ENCODE peak calls at places on chromosomes 13 and 19, in ten cellular contexts. Z is esophagus muscularis mucosa, G is transverse colon, A is stomach, S is GM12878, B is SK-N-SH, H is K562, M is upper lobe of left lung, Y is sigmoid colon, R is HepG2. L is an unnamed sample.

GRCh38 chr19:290539-291521 is at the start of gene PLPP2:
- DNase-seq in S (no peak), B (peak), A (peak), H (peak), M (peak), R (no peak), Y (no peak), G (peak), Z (no peak), L (no peak)

GRCh38 chr19:7844951-7845350 is 14.9 kb downstream of the EVI5L start:
- DNase-seq in G (no peak), B (no peak), R (no peak), Y (no peak), H (no peak), A (no peak), Z (no peak), S (no peak), M (no peak), L (no peak)

GRCh38 chr19:49699364-49699763 is 8.4 kb downstream of the CPT1C start:
- DNase-seq in S (no peak), A (no peak), Z (no peak), B (no peak), M (no peak), H (no peak), G (no peak), Y (no peak), R (no peak), L (no peak)

GRCh38 chr19:14141041-14141440 is 4.7 kb upstream of the ASF1B start:
- DNase-seq in Z (no peak), H (no peak), B (no peak), A (no peak), Y (no peak), M (no peak), G (no peak), S (no peak), R (no peak), L (no peak)

GRCh38 chr19:13207237-13208130 is 57.3 kb downstream of the IER2 start:
- DNase-seq in G (no peak), A (no peak), S (no peak), M (no peak), B (no peak), R (no peak), H (no peak), Y (peak), Z (no peak), L (no peak)

GRCh38 chr13:114025432-114026127 is 51.7 kb upstream of the C13orf46 start:
- DNase-seq in A (no peak), S (no peak), R (no peak), G (peak), Y (peak), Z (no peak), B (peak), H (no peak), M (no peak), L (no peak)

GRCh38 chr19:16161848-16162247 is 11.5 kb downstream of the CIB3 start:
- DNase-seq in Z (no peak), R (no peak), M (no peak), H (no peak), B (no peak), S (no peak), G (no peak), Y (no peak), A (no peak), L (no peak)

GRCh38 chr13:60226507-60226906 is 62.8 kb upstream of the DIAPH3 start:
- DNase-seq in A (no peak), S (no peak), R (peak), M (no peak), H (peak), B (peak), Y (no peak), G (peak), Z (no peak), L (no peak)

GRCh38 chr13:46086985-46087384 is 17.8 kb downstream of the CPB2 start:
- DNase-seq in A (no peak), Y (no peak), S (no peak), B (no peak), G (no peak), R (no peak), M (no peak), Z (no peak), H (no peak), L (no peak)

GRCh38 chr13:40613192-40613818 is 53.1 kb downstream of the FOXO1 start:
- DNase-seq in S (peak), Z (peak), B (no peak), H (no peak), R (no peak), A (peak), G (peak), M (peak), Y (peak), L (no peak)

GRCh38 chr13:53691417-53691816 is 662.8 kb downstream of the OLFM4 start:
- DNase-seq in Z (no peak), S (no peak), G (no peak), M (no peak), A (no peak), R (no peak), B (no peak), H (no peak), Y (no peak), L (no peak)

GRCh38 chr13:48828962-48829405 is 146.7 kb upstream of the FNDC3A start:
- DNase-seq in B (peak), S (no peak), H (no peak), Z (no peak), R (no peak), G (no peak), A (no peak), M (no peak), Y (no peak), L (no peak)

GRCh38 chr13:44668707-44669106 is 92.6 kb upstream of the TSC22D1 start:
- DNase-seq in Z (no peak), Y (no peak), M (no peak), H (no peak), A (no peak), G (no peak), R (no peak), B (no peak), S (no peak), L (no peak)

GRCh38 chr13:57716295-57716694 is 84.8 kb downstream of the PCDH17 start:
- DNase-seq in H (no peak), S (no peak), B (no peak), G (no peak), Y (no peak), Z (no peak), R (peak), A (no peak), M (peak), L (no peak)

GRCh38 chr19:50173144-50173543 is 10.1 kb upstream of the IZUMO2 start:
- DNase-seq in H (peak), Z (no peak), S (peak), Y (no peak), R (no peak), M (no peak), G (peak), B (no peak), A (peak), L (no peak)

GRCh38 chr19:2477141-2477710 is 1.3 kb downstream of the GADD45B start:
- DNase-seq in M (peak), R (no peak), H (no peak), Y (no peak), Z (no peak), S (no peak), B (no peak), A (peak), G (peak), L (no peak)

GRCh38 chr13:60727140-60727539 is 330.1 kb downstream of the TDRD3 start:
- DNase-seq in R (no peak), M (no peak), G (no peak), B (no peak), Y (no peak), S (no peak), H (no peak), A (no peak), Z (no peak), L (no peak)

GRCh38 chr13:106474906-106475305 is 60.6 kb downstream of the EFNB2 start:
- DNase-seq in S (no peak), R (no peak), Z (no peak), M (no peak), H (no peak), A (no peak), B (no peak), G (no peak), Y (no peak), L (no peak)

GRCh38 chr19:38837656-38838121 is 6.1 kb upstream of the ECH1 start:
- DNase-seq in H (no peak), R (peak), B (no peak), Z (no peak), Y (no peak), S (no peak), G (no peak), A (peak), M (no peak), L (no peak)

GRCh38 chr19:5291588-5292193 is 48.9 kb downstream of the PTPRS start:
- DNase-seq in R (no peak), B (peak), G (no peak), A (no peak), H (no peak), M (no peak), Z (no peak), S (no peak), Y (no peak), L (no peak)

GRCh38 chr19:35486268-35486708 is 4.0 kb downstream of the KRTDAP start:
- DNase-seq in S (no peak), Z (no peak), R (peak), B (no peak), G (no peak), Y (no peak), H (no peak), A (no peak), M (no peak), L (no peak)

GRCh38 chr13:82565191-82565590 is 1317.1 kb downstream of the SLITRK1 start:
- DNase-seq in G (no peak), Y (no peak), B (no peak), R (no peak), A (no peak), M (no peak), S (no peak), Z (no peak), H (no peak), L (no peak)

GRCh38 chr13:64278493-64278892 is 2862.8 kb upstream of the PCDH20 start:
- DNase-seq in B (no peak), G (no peak), Y (no peak), A (no peak), Z (no peak), S (no peak), M (no peak), R (no peak), H (no peak), L (no peak)

GRCh38 chr19:41641879-41642485 is 15.1 kb upstream of the CEACAM4 start:
- DNase-seq in B (peak), A (peak), S (peak), M (peak), G (peak), R (peak), H (peak), Z (no peak), Y (no peak), L (no peak)

GRCh38 chr13:66264976-66265375 is 965.2 kb downstream of the PCDH9 start:
- DNase-seq in Y (no peak), H (no peak), A (no peak), S (no peak), B (no peak), Z (no peak), G (no peak), M (no peak), R (no peak), L (no peak)

GRCh38 chr13:111035861-111036260 is 79.2 kb upstream of the ARHGEF7 start:
- DNase-seq in H (no peak), Z (no peak), R (no peak), G (no peak), Y (no peak), B (no peak), A (no peak), S (no peak), M (no peak), L (no peak)

GRCh38 chr13:43300817-43301216 is 277.4 kb downstream of the DNAJC15 start:
- DNase-seq in B (no peak), H (no peak), Y (no peak), R (no peak), A (no peak), Z (no peak), M (no peak), S (no peak), G (no peak), L (no peak)

GRCh38 chr13:83819611-83820010 is 62.7 kb downstream of the SLITRK1 start:
- DNase-seq in H (no peak), B (no peak), M (no peak), R (no peak), S (no peak), Z (no peak), Y (no peak), G (no peak), A (no peak), L (no peak)

GRCh38 chr19:42125536-42125935 is 6.7 kb downstream of the POU2F2 start:
- DNase-seq in A (no peak), M (no peak), R (no peak), Z (no peak), Y (no peak), H (no peak), G (no peak), S (no peak), B (no peak), L (no peak)

GRCh38 chr13:28744091-28744536 is 25.3 kb upstream of the SLC46A3 start:
- DNase-seq in Z (no peak), Y (no peak), S (no peak), A (no peak), B (no peak), H (no peak), M (peak), G (no peak), R (no peak), L (no peak)
- TF ChIP-seq EP300 in Z (no peak), Y (no peak), S (no peak), A (no peak), B (no peak), H (no peak), M (no peak), G (no peak), R (no peak), L (no peak)

GRCh38 chr13:98476538-98476966 is 100.4 kb downstream of the STK24 start:
- DNase-seq in A (peak), H (peak), R (no peak), Z (no peak), B (no peak), S (peak), G (peak), Y (peak), M (peak), L (peak)
- TF ChIP-seq POLR2AphosphoS5 in A (peak), H (no peak), R (no peak), Z (peak), B (no peak), S (peak), G (peak), Y (no peak), M (peak), L (no peak)

DNA sequence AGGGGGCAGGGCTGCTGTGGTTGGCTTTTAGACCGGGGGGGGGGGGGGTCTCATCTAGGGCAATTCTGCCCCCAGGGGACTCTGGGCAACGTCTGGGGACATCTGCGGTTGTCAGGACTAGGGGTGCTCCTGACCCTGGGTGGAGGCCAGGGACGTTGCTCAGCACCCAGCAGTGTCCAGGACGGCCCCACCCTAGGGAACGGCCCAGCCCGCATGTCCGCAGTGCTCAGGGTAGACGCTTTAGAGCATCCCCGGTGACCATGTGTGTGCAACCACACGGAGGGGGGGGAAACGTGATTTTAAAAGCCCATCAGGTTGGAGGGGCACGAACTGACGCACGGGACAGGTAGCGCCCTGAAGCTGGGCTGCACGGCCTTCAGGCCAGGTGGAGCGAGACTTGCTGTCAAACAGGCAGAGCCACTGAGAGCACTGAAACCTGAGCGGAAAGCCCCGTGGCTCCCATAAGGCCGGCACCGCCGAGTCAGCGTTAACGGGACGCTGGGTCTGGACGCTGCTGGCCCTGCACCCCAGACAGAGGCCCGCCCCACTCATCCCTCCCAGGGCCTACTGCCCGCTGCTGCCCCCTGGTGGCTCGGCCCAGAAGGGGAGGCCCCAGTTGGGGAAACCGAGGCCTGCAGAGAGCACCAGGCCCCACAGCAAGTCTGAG is 8.3 kb downstream of the CACTIN start:
- DNase-seq in Z (no peak), M (peak), S (peak), Y (peak), A (peak), H (peak), B (peak), G (peak), R (no peak), L (no peak)
- TF ChIP-seq EP300 in Z (no peak), M (no peak), S (no peak), Y (no peak), A (no peak), H (no peak), B (no peak), G (no peak), R (no peak), L (no peak)

DNA sequence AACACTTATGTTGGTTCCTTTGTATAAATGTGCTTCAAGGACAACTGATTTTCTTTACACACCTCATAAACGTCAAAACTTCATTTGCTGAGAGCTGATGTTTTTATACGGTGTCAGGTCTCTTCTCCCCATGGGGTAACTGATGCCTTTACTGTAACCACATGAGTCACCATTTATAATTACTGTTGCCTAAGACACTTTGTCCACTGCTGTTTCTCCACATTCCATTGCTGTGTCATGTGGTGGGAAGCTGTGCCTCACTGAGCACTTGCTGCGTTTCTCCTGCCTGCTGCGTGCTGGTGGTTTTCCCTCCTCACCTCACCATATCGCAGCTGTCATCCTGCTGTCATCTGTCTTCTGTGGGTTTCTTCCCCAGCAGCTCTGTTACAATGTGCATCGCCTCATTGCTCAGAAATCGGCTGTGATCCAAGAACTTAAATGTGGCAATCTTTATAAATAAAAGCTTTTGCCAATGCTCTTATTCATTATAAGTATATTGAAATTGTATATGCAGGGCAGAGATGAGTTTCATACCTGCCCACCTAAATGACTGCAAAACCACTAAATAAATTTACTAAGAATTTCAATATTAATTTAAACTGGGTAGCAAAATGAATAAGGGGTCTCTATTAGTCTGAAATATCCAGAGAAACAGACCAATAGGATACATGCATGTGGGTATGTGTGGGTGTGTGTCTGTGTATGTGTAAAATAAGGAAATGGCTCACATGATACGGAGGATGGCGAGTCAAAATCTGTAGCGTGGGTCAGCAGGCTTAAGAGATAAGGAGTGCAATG is 547.0 kb upstream of the SLITRK5 start:
- DNase-seq in M (peak), Z (no peak), B (no peak), R (peak), S (no peak), G (no peak), Y (no peak), H (no peak), A (no peak), L (no peak)
- TF ChIP-seq POLR2AphosphoS5 in M (no peak), Z (no peak), B (no peak), R (no peak), S (no peak), G (no peak), Y (no peak), H (no peak), A (no peak), L (no peak)

GRCh38 chr13:71213252-71213821 is 653.7 kb downstream of the DACH1 start:
- DNase-seq in B (no peak), G (no peak), Y (no peak), H (no peak), S (no peak), A (no peak), R (no peak), Z (no peak), M (no peak), L (no peak)

GRCh38 chr13:71217827-71218226 is 649.2 kb downstream of the DACH1 start:
- DNase-seq in M (no peak), Y (no peak), G (no peak), S (no peak), H (no peak), Z (no peak), A (no peak), R (no peak), B (no peak), L (no peak)

GRCh38 chr13:71219671-71220070 is 647.3 kb downstream of the DACH1 start:
- DNase-seq in R (no peak), B (no peak), S (no peak), H (no peak), A (no peak), M (no peak), Z (no peak), Y (no peak), G (no peak), L (no peak)

GRCh38 chr13:71218960-71219359 is 648.0 kb downstream of the DACH1 start:
- DNase-seq in H (no peak), M (no peak), B (peak), Z (no peak), Y (no peak), R (peak), A (no peak), G (no peak), S (no peak), L (no peak)
- TF ChIP-seq EP300 in H (no peak), M (no peak), B (no peak), Z (no peak), Y (no peak), R (no peak), A (no peak), G (no peak), S (no peak), L (no peak)

DNA sequence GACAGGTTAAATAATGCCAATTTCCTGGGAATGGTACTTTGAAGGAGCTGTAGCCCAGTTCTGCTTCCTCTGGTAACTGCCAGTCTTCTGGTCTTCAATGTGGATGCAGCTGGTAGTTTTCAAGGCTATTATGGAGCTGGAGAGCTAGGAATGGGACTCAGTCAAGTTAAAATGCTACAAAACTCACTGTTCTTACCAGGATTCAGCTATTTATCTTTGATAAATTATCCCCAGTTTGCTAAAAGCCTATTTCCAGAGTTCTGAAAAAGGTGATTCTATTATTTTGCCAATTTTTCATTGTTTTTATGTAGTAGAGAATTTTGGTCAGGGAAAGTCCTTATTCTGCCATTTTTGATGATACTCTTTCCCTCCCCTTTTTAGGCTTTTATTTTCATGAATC is 40.7 kb downstream of the GARRE1 start:
- DNase-seq in B (no peak), G (no peak), M (no peak), Y (no peak), S (no peak), A (no peak), R (no peak), H (no peak), Z (no peak), L (no peak)
- TF ChIP-seq POLR2AphosphoS5 in B (no peak), G (no peak), M (no peak), Y (no peak), S (no peak), A (no peak), R (no peak), H (no peak), Z (no peak), L (no peak)